ENCODE peak calls at places on chromosomes 7 and 10, in seven cellular contexts. V is spleen, G is lower lobe of right lung, C is OCI-LY7, I is psoas muscle, E is brain microvascular endothelial cell, H is fibroblast of pulmonary artery. O is an unnamed sample.
A peak's percentile ranks its signal among the peaks of the same experiment; 100 is the strongest.

GRCh38 chr10:16529853-16530252 is 8.2 kb upstream of the C1QL3 start:
- DNase-seq in I (no peak), V (no peak), C (no peak), H (no peak), E (no peak), G (no peak), O (no peak)

GRCh38 chr10:48520594-48520993 is 84.3 kb downstream of the ARHGAP22 start:
- DNase-seq in I (no peak), G (no peak), E (no peak), H (no peak), C (no peak), V (peak; percentile 52), O (no peak)

GRCh38 chr7:12518920-12519681 is 51.4 kb upstream of the SCIN start:
- DNase-seq in V (no peak), H (peak; percentile 9), G (no peak), E (no peak), I (no peak), C (no peak), O (no peak)

GRCh38 chr10:111076682-111077661 is at the start of gene ADRA2A:
- DNase-seq in G (peak; percentile 57), V (no peak), I (peak; percentile 23), H (peak; percentile 37), C (no peak), E (peak; percentile 28), O (peak; percentile 2)

GRCh38 chr7:46559194-46559576 is 638.1 kb upstream of the IGFBP3 start:
- DNase-seq in E (peak; percentile 81), V (no peak), C (no peak), I (no peak), G (no peak), H (peak; percentile 87), O (no peak)

GRCh38 chr10:4069491-4069890 is 284.5 kb upstream of the KLF6 start:
- DNase-seq in G (no peak), V (no peak), H (peak; percentile 85), E (peak; percentile 75), C (no peak), I (no peak), O (no peak)

GRCh38 chr7:74164985-74165456 is 9.1 kb upstream of the EIF4H start:
- DNase-seq in C (no peak), I (no peak), V (no peak), G (no peak), E (no peak), H (peak; percentile 34), O (no peak)

GRCh38 chr10:69201045-69201444 is 19.1 kb upstream of the HKDC1 start:
- DNase-seq in V (no peak), E (no peak), I (no peak), H (no peak), C (no peak), G (no peak), O (no peak)

GRCh38 chr7:86058649-86059048 is 585.1 kb upstream of the GRM3 start:
- DNase-seq in G (peak; percentile 18), H (no peak), V (peak; percentile 54), C (no peak), I (no peak), E (no peak), O (no peak)

GRCh38 chr10:79234391-79235318 is 112.6 kb upstream of the PPIF start:
- DNase-seq in E (no peak), H (peak; percentile 40), V (no peak), G (no peak), I (no peak), C (no peak), O (no peak)

GRCh38 chr10:78335691-78336401 is 302.2 kb downstream of the RPS24 start:
- DNase-seq in I (peak; percentile 44), V (no peak), G (no peak), E (peak; percentile 22), H (no peak), C (no peak), O (peak; percentile 31)

GRCh38 chr10:62818426-62819011 is 2.4 kb upstream of the EGR2 start:
- DNase-seq in I (peak; percentile 33), G (peak; percentile 67), E (no peak), H (peak; percentile 26), V (peak; percentile 89), C (no peak), O (no peak)

GRCh38 chr10:43263551-43264323 is 3.1 kb downstream of the RASGEF1A start:
- DNase-seq in G (peak; percentile 45), V (no peak), H (no peak), I (no peak), E (no peak), C (no peak), O (no peak)

GRCh38 chr10:124978376-124978725 is 36.4 kb downstream of the ZRANB1 start:
- DNase-seq in V (no peak), I (no peak), C (no peak), G (no peak), H (no peak), E (no peak), O (no peak)

GRCh38 chr7:94129443-94130140 is 125.4 kb upstream of the BET1 start:
- DNase-seq in I (no peak), V (no peak), H (peak; percentile 80), C (no peak), E (peak; percentile 92), G (no peak), O (peak; percentile 20)

DNA sequence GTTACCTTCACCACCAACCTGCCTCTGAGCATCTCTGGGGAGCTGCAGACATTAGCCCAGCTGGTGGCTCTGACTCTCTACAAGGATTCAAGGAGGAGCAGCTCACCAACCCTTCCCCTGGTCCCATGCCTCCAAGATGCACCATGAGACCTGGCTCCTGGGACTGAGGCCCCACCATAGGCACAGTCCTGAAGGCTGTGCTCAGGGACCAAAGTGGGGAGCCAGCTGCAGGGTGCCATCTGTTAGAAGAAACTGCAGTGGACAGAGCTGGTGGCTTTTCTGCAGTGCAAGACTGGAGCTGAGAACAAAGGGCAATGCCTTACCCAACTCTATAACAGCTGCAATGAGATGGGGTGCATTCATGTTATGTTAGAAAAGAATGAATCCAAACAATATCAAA is 581.6 kb downstream of the TCERG1L start:
- DNase-seq in E (no peak), V (peak; percentile 25), C (no peak), I (no peak), G (no peak), H (no peak), O (no peak)
- TF ChIP-seq CTCF in E (no peak), V (no peak), C (no peak), I (no peak), G (no peak), H (no peak), O (no peak)

GRCh38 chr10:98445200-98445812 is 1.4 kb downstream of the HPS1 start:
- DNase-seq in I (no peak), H (no peak), C (no peak), V (no peak), E (no peak), G (no peak), O (no peak)
- H3K4me3 ChIP-seq in I (peak overlapping the region; percentile 89), H (peak overlapping the region; percentile 84), C (peak overlapping the region; percentile 88), V (peak overlapping the region; percentile 79), E (peak overlapping the region; percentile 84), G (peak overlapping the region; percentile 73), O (peak overlapping the region; percentile 79)

DNA sequence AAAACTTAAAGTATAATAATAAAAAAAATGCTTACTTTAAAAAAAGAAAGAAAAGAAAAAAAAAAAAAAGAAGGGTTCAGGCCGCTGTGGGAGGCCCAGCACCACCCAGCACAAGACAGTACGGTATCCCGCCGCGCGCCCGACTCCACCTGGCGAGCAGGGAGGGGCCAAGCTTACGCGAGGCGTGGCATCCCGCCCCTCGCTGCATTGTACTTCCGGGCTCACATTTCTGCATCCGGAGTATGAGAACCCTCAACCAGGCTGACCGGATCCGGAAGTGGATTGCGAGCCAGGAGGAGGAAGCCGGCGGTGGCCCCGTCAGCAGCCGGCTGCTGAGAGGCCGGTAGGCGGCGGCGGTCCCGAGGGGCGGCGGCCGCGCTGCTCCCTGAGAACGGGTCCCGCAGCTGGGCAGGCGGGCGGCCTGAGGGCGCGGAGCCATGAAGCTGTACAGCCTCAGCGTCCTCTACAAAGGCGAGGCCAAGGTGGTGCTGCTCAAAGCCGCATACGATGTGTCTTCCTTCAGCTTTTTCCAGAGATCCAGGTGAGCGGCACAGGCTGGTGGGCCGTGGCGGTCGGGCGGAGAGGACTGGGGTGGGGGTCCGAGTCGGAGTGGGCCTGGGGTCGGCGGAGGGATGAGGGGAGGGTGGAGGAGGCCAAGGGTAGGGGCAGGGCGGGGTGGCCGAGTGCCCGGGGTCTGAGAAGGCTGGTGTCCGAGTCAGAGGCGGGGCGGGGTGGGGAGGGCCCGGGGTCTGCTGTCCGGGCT is at the start of gene YKT6:
- DNase-seq in I (peak; percentile 91), H (peak; percentile 94), V (peak; percentile 99), G (peak; percentile 96), C (peak; percentile 99), E (peak; percentile 92), O (peak; percentile 77)
- TF ChIP-seq CTCF in I (peak; percentile 59), H (peak; percentile 20), V (peak; percentile 78), G (peak; percentile 57), C (peak; percentile 62), E (peak; percentile 54), O (peak; percentile 67)

GRCh38 chr7:124031406-124031805 is 1.5 kb downstream of the TMEM229A start:
- DNase-seq in C (no peak), I (no peak), G (no peak), E (no peak), V (no peak), H (no peak), O (no peak)
- H3K4me3 ChIP-seq in C (no peak overlapping the region), I (no peak overlapping the region), G (no peak overlapping the region), E (no peak overlapping the region), V (peak overlapping the region; percentile 51), H (peak overlapping the region; percentile 56), O (no peak overlapping the region)

DNA sequence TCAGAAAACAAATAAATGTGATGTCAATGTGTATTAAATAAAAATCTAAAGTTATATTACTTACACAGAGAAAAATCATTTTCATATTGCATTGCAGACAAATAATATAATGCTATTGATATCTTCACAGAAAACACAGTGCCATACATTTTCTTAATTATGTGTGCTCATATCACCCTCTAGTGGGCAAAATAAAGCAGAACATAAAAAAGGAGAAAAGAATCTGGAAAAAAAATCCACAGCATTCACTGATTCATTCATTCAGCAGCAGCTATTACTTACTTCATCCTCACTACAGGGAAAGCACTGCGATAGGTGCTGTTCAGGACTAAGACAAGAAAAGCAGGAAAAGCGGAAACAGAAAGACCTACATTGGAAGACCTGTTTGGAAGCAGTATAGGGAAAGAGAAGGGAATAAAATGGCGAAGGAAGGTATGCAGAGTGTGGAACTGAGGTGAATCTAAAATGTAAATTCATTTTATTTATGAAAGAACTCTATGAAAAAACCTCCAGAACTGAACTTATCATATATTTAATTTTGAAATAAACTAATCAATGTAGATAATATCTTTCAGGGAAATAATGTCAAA is 73.2 kb downstream of the POT1 start:
- DNase-seq in I (no peak), V (no peak), H (peak; percentile 64), E (peak; percentile 5), G (no peak), C (peak; percentile 37), O (peak; percentile 24)
- TF ChIP-seq CTCF in I (peak; percentile 59), V (peak; percentile 44), H (peak; percentile 71), E (peak; percentile 53), G (peak; percentile 62), C (peak; percentile 86), O (peak; percentile 43)

GRCh38 chr10:101781655-101781983 is 1.6 kb downstream of the NPM3 start:
- DNase-seq in I (no peak), V (peak; percentile 53), H (no peak), C (no peak), G (no peak), E (no peak), O (no peak)
- H3K4me3 ChIP-seq in I (no peak overlapping the region), V (no peak overlapping the region), H (no peak overlapping the region), C (peak overlapping the region; percentile 93), G (no peak overlapping the region), E (no peak overlapping the region), O (no peak overlapping the region)

GRCh38 chr10:128817636-128818035 is 649.4 kb upstream of the MGMT start:
- DNase-seq in E (no peak), G (no peak), I (no peak), C (no peak), V (no peak), H (no peak), O (no peak)
- TF ChIP-seq CTCF in E (no peak), G (no peak), I (no peak), C (no peak), V (no peak), H (no peak), O (no peak)

O was measured in astrocyte of the cerebellum.